ENCODE peak calls at places on chromosomes 16 and 17, in nine cellular contexts. D is A549; N is A673; M is gastrocnemius medialis; I is stomach; G is psoas muscle; L is mucosa of descending colon; A is effector memory CD4-positive, alpha-beta T cell; F is naive thymus-derived CD4-positive, alpha-beta T cell. Q is an unnamed sample.

GRCh38 chr16:82152641-82153094 is 17.4 kb downstream of the MPHOSPH6 start:
- DNase-seq in M (no peak), N (no peak), I (no peak), G (no peak), A (no peak), D (no peak), F (no peak), L (peak; percentile 59), Q (no peak)

GRCh38 chr17:38749222-38750043 is 1.3 kb upstream of the PCGF2 start:
- DNase-seq in A (no peak), M (peak; percentile 73), F (no peak), G (peak; percentile 90), I (peak; percentile 81), L (peak; percentile 85), D (peak; percentile 65), N (peak; percentile 45), Q (peak; percentile 87)

GRCh38 chr16:67055712-67056487 is 27.0 kb downstream of the CBFB start:
- DNase-seq in F (no peak), G (no peak), D (peak; percentile 36), N (peak; percentile 47), L (no peak), I (no peak), M (peak; percentile 25), A (no peak), Q (no peak)

GRCh38 chr16:81758376-81758775 is 20.7 kb upstream of the PLCG2 start:
- DNase-seq in M (no peak), G (no peak), L (no peak), N (no peak), D (no peak), A (no peak), F (no peak), I (no peak), Q (no peak)

GRCh38 chr16:78002915-78003538 is 19.3 kb upstream of the CLEC3A start:
- DNase-seq in F (peak; percentile 59), G (peak; percentile 87), I (peak; percentile 73), D (peak; percentile 72), M (peak; percentile 61), A (peak; percentile 27), L (peak; percentile 85), N (peak; percentile 93), Q (peak; percentile 71)

GRCh38 chr17:807146-808002 is 25.2 kb downstream of the MRM3 start:
- DNase-seq in N (no peak), G (no peak), L (no peak), I (no peak), F (no peak), M (no peak), D (no peak), A (no peak), Q (no peak)

GRCh38 chr17:2688351-2689342 is 22.9 kb downstream of the CLUH start:
- DNase-seq in N (no peak), L (no peak), A (no peak), I (no peak), M (peak; percentile 88), F (no peak), D (no peak), G (peak; percentile 74), Q (no peak)

GRCh38 chr17:68207651-68208253 is 40.1 kb upstream of the AMZ2 start:
- DNase-seq in G (no peak), L (no peak), M (no peak), F (no peak), D (no peak), I (no peak), N (no peak), A (no peak), Q (no peak)

GRCh38 chr16:66952430-66953139 is 8.5 kb upstream of the CES3 start:
- DNase-seq in L (no peak), A (no peak), F (no peak), I (no peak), M (no peak), N (no peak), G (no peak), D (no peak), Q (no peak)

GRCh38 chr16:4319454-4319853 is 3.6 kb downstream of the GLIS2 start:
- DNase-seq in F (no peak), I (peak; percentile 46), D (no peak), A (peak; percentile 35), L (peak; percentile 61), M (no peak), G (peak; percentile 71), N (no peak), Q (peak; percentile 78)

GRCh38 chr17:68704897-68705296 is 103.7 kb upstream of the FAM20A start:
- DNase-seq in N (no peak), L (no peak), D (no peak), G (no peak), A (no peak), F (no peak), I (no peak), M (no peak), Q (no peak)

GRCh38 chr17:69717819-69718218 is 303.3 kb downstream of the MAP2K6 start:
- DNase-seq in G (no peak), F (no peak), L (no peak), N (no peak), D (no peak), I (no peak), M (no peak), A (no peak), Q (no peak)

GRCh38 chr17:45734598-45734997 is 49.5 kb upstream of the CRHR1 start:
- DNase-seq in F (no peak), I (no peak), L (no peak), N (no peak), G (no peak), D (no peak), M (no peak), A (no peak), Q (no peak)

GRCh38 chr17:62778990-62779681 is 29.0 kb downstream of the MARCHF10 start:
- DNase-seq in I (peak; percentile 72), L (peak; percentile 9), D (peak; percentile 68), F (no peak), N (no peak), M (no peak), G (no peak), A (peak; percentile 47), Q (peak; percentile 99)

GRCh38 chr16:483351-484075 is 44.0 kb upstream of the CAPN15 start:
- DNase-seq in I (no peak), N (no peak), F (no peak), D (no peak), A (no peak), L (no peak), G (no peak), M (no peak), Q (no peak)

GRCh38 chr16:4945560-4946502 is 8.9 kb upstream of the PPL start:
- DNase-seq in D (peak; percentile 74), G (peak; percentile 84), M (peak; percentile 72), F (no peak), I (no peak), N (peak; percentile 35), L (no peak), A (no peak), Q (peak; percentile 93)

GRCh38 chr17:82332669-82333278 is 792 bp downstream of the SECTM1 start:
- DNase-seq in L (peak; percentile 59), A (no peak), N (no peak), I (peak; percentile 56), F (peak; percentile 26), G (no peak), M (no peak), D (peak; percentile 69), Q (peak; percentile 73)

GRCh38 chr17:80414508-80414802 is 512 bp upstream of the ENDOV start:
- DNase-seq in A (no peak), D (no peak), I (no peak), N (no peak), L (no peak), G (no peak), M (no peak), F (peak; percentile 33), Q (no peak)

GRCh38 chr17:41915566-41915965 is 3.2 kb downstream of the ACLY start:
- DNase-seq in I (no peak), N (no peak), A (no peak), F (no peak), M (no peak), G (no peak), L (no peak), D (no peak), Q (no peak)
- H3K4me1 ChIP-seq in I (peaks cover 42% of the 10 kb centered on the region), N (peaks cover 17% of the 10 kb centered on the region), A (peaks cover 9% of the 10 kb centered on the region), F (peaks cover 8% of the 10 kb centered on the region), M (peaks cover 19% of the 10 kb centered on the region), G (peaks cover 15% of the 10 kb centered on the region), L (peaks cover 24% of the 10 kb centered on the region), D (peaks cover 80% of the 10 kb centered on the region), Q (peaks cover 29% of the 10 kb centered on the region)

DNA sequence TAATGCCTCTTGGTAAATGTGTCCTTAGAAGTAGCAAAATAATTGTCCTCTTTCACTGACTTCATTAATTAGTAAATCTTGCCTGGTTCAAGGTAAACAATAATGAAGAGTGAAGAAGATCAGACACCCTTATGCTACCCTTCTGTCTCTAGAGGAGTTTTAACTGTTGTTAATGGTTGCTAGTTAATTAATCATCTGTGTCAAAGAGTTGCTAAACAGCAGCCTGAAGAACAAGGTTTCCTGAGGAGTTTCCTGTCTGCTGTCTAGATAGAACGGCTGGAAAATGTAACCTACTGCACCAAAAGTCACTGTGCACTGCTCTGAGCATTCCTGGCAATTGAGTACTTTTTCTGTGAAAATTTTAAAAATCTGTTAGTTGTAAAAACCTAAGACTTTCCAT is 131.3 kb downstream of the NLK start:
- DNase-seq in L (no peak), F (no peak), D (no peak), A (no peak), M (no peak), N (peak; percentile 52), I (no peak), G (no peak), Q (no peak)
- H3K4me3 ChIP-seq in L (no peak overlapping the region), F (no peak overlapping the region), D (no peak overlapping the region), A (no peak overlapping the region), M (no peak overlapping the region), N (no peak overlapping the region), I (no peak overlapping the region), G (no peak overlapping the region), Q (no peak overlapping the region)

GRCh38 chr16:89164847-89165684 is 6.5 kb upstream of the CDH15 start:
- DNase-seq in D (no peak), A (no peak), M (no peak), F (no peak), G (peak; percentile 47), I (no peak), L (no peak), N (no peak), Q (no peak)
- H3K4me1 ChIP-seq in D (peaks cover 10% of the 10 kb centered on the region), A (peaks cover 10% of the 10 kb centered on the region), M (peaks cover 3% of the 10 kb centered on the region), F (no peaks in the 10 kb centered on the region), G (no peaks in the 10 kb centered on the region), I (peaks cover 7% of the 10 kb centered on the region), L (peaks cover 2% of the 10 kb centered on the region), N (no peaks in the 10 kb centered on the region), Q (no peaks in the 10 kb centered on the region)

GRCh38 chr17:7589891-7590611 is at the start of gene SOX15:
- DNase-seq in I (no peak), L (no peak), M (no peak), N (no peak), F (no peak), G (peak; percentile 47), D (no peak), A (no peak), Q (peak; percentile 85)

GRCh38 chr17:7587831-7588230 is 2.1 kb downstream of the SOX15 start:
- DNase-seq in L (no peak), D (no peak), F (no peak), I (no peak), G (peak; percentile 48), M (no peak), N (no peak), A (no peak), Q (peak; percentile 86)

GRCh38 chr17:7587420-7587786 is 2.5 kb downstream of the SOX15 start:
- DNase-seq in D (no peak), I (no peak), A (no peak), M (no peak), N (no peak), L (no peak), G (no peak), F (no peak), Q (no peak)

GRCh38 chr17:7589204-7589868 is 558 bp downstream of the SOX15 start:
- DNase-seq in M (peak; percentile 87), G (peak; percentile 93), D (no peak), L (peak; percentile 86), I (peak; percentile 86), A (peak; percentile 44), N (peak; percentile 90), F (peak; percentile 70), Q (peak; percentile 89)

GRCh38 chr17:7588553-7589203 is 1.2 kb downstream of the SOX15 start:
- DNase-seq in F (no peak), L (no peak), N (no peak), G (peak; percentile 55), M (no peak), D (no peak), A (no peak), I (no peak), Q (no peak)
- H3K4me3 ChIP-seq in F (no peak overlapping the region), L (peak overlapping the region; percentile 6), N (no peak overlapping the region), G (peak overlapping the region; percentile 58), M (peak overlapping the region; percentile 42), D (no peak overlapping the region), A (no peak overlapping the region), I (peak overlapping the region; percentile 38), Q (peak overlapping the region; percentile 66)